ENCODE peak calls at places on chromosomes 11 and 22, in four cellular contexts. V is pancreas; S is right cardiac atrium; Y is naive thymus-derived CD4-positive, alpha-beta T cell. U is an unnamed sample.

GRCh38 chr11:80136991-80137390 is 696.2 kb upstream of the TENM4 start:
- ATAC-seq in Y (no peak), V (no peak), S (no peak), U (no peak)

GRCh38 chr11:122488892-122489291 is 166.6 kb upstream of the UBASH3B start:
- ATAC-seq in Y (no peak), S (no peak), V (no peak), U (no peak)

GRCh38 chr11:79052539-79052938 is 388.3 kb downstream of the TENM4 start:
- ATAC-seq in V (peak), S (no peak), Y (no peak), U (no peak)

GRCh38 chr11:109784536-109784935 is 308.7 kb upstream of the ZC3H12C start:
- ATAC-seq in V (no peak), Y (no peak), S (no peak), U (no peak)

GRCh38 chr11:127733552-127733951 is 733.0 kb upstream of the KIRREL3 start:
- ATAC-seq in V (no peak), S (peak), Y (no peak), U (peak)

GRCh38 chr22:21984793-21985192 is 2.2 kb upstream of the TOP3B start:
- ATAC-seq in V (no peak), Y (no peak), S (no peak), U (no peak)

GRCh38 chr11:14119357-14119756 is 156.8 kb downstream of the SPON1 start:
- ATAC-seq in V (no peak), S (no peak), Y (no peak), U (no peak)

GRCh38 chr22:37891926-37892325 is 14.2 kb upstream of the MICALL1 start:
- ATAC-seq in S (no peak), Y (no peak), V (no peak), U (no peak)

GRCh38 chr11:14577290-14577689 is 57.1 kb upstream of the PSMA1 start:
- ATAC-seq in S (no peak), V (no peak), Y (no peak), U (no peak)

GRCh38 chr11:60924906-60925684 is 835 bp downstream of the TMEM132A start:
- ATAC-seq in V (peak), S (peak), Y (peak), U (no peak)

GRCh38 chr22:34599567-34599966 is 466.4 kb upstream of the ISX start:
- ATAC-seq in S (no peak), Y (no peak), V (no peak), U (no peak)

GRCh38 chr11:86800076-86800955 is at the start of gene PRSS23:
- ATAC-seq in S (peak), Y (peak), V (peak), U (peak)

GRCh38 chr11:42410251-42410956 is 901.4 kb upstream of the API5 start:
- ATAC-seq in Y (no peak), S (no peak), V (no peak), U (no peak)

GRCh38 chr11:615453-616319 is at the start of gene IRF7:
- ATAC-seq in Y (peak), S (peak), V (peak), U (peak)

GRCh38 chr22:17792854-17793434 is 18.7 kb upstream of the BID start:
- ATAC-seq in S (no peak), V (no peak), Y (no peak), U (no peak)

GRCh38 chr11:119337581-119338317 is 2.9 kb downstream of the C1QTNF5 start:
- ATAC-seq in Y (no peak), V (no peak), S (no peak), U (no peak)

GRCh38 chr22:32042924-32043323 is at the start of gene SLC5A1:
- ATAC-seq in Y (no peak), S (no peak), V (peak), U (no peak)

GRCh38 chr11:65063532-65063931 is 5.2 kb upstream of the NAALADL1 start:
- ATAC-seq in Y (no peak), S (no peak), V (no peak), U (no peak)

GRCh38 chr22:38250642-38251354 is 22.0 kb downstream of the TMEM184B start:
- ATAC-seq in S (no peak), V (no peak), Y (peak), U (no peak)

GRCh38 chr11:35029979-35030378 is 109.0 kb upstream of the CD44 start:
- ATAC-seq in Y (peak), V (peak), S (peak), U (peak)

GRCh38 chr11:36375348-36376314 is 79.5 kb downstream of the PRR5L start:
- ATAC-seq in V (no peak), Y (no peak), S (no peak), U (no peak)

GRCh38 chr22:50258361-50259292 is 2.9 kb downstream of the MAPK12 start:
- ATAC-seq in Y (no peak), V (no peak), S (peak), U (no peak)

GRCh38 chr11:125329786-125330185 is 165.2 kb downstream of the PKNOX2 start:
- ATAC-seq in S (no peak), Y (no peak), V (no peak), U (no peak)

GRCh38 chr11:126930100-126930841 is 70.3 kb downstream of the KIRREL3 start:
- ATAC-seq in S (no peak), Y (no peak), V (peak), U (no peak)

GRCh38 chr11:92284558-92284957 is 59.9 kb downstream of the FAT3 start:
- ATAC-seq in Y (no peak), S (peak), V (no peak), U (no peak)

GRCh38 chr11:94507485-94507884 is 4.8 kb upstream of the C11orf97 start:
- ATAC-seq in V (no peak), Y (no peak), S (no peak), U (no peak)

GRCh38 chr11:679271-680207 is 15.5 kb downstream of the DEAF1 start:
- ATAC-seq in V (no peak), Y (no peak), S (no peak), U (no peak)

GRCh38 chr22:21032037-21032842 is at the start of gene SLC7A4:
- ATAC-seq in V (peak), Y (peak), S (peak), U (peak)

GRCh38 chr11:94854770-94855633 is 86.8 kb downstream of the AMOTL1 start:
- ATAC-seq in S (peak), V (no peak), Y (no peak), U (no peak)

GRCh38 chr11:96000064-96000463 is 76.2 kb upstream of the MTMR2 start:
- ATAC-seq in S (no peak), V (peak), Y (no peak), U (no peak)

GRCh38 chr11:104678408-104678807 is 219.9 kb downstream of the CASP12 start:
- ATAC-seq in Y (no peak), S (no peak), V (no peak), U (no peak)

GRCh38 chr11:8766043-8766992 is 83.7 kb downstream of the RPL27A start:
- ATAC-seq in Y (no peak), S (no peak), V (no peak), U (no peak)
- H3K4me3 ChIP-seq in Y (no peak), S (no peak), V (no peak), U (no peak)

GRCh38 chr22:45318558-45319318 is 9.0 kb downstream of the FAM118A start:
- ATAC-seq in Y (peak), S (no peak), V (peak), U (peak)
- H3K4me3 ChIP-seq in Y (peak), S (no peak), V (no peak), U (no peak)

GRCh38 chr22:44668886-44669724 is 32.9 kb upstream of the PRR5 start:
- ATAC-seq in V (no peak), S (peak), Y (no peak), U (no peak)
- H3K4me3 ChIP-seq in V (peak), S (peak), Y (peak), U (peak)

GRCh38 chr11:130454495-130455262 is 6.2 kb downstream of the ADAMTS15 start:
- ATAC-seq in V (peak), Y (no peak), S (no peak), U (no peak)

GRCh38 chr11:130451261-130452019 is 3.0 kb downstream of the ADAMTS15 start:
- ATAC-seq in V (no peak), Y (no peak), S (peak), U (peak)

GRCh38 chr11:130449996-130450419 is 1.6 kb downstream of the ADAMTS15 start:
- ATAC-seq in S (peak), Y (no peak), V (peak), U (peak)

GRCh38 chr11:130452941-130453340 is 4.5 kb downstream of the ADAMTS15 start:
- ATAC-seq in S (no peak), Y (no peak), V (no peak), U (no peak)

GRCh38 chr11:130452171-130452570 is 3.7 kb downstream of the ADAMTS15 start:
- ATAC-seq in S (no peak), Y (no peak), V (no peak), U (no peak)
- H3K4me3 ChIP-seq in S (peak), Y (no peak), V (no peak), U (peak)

DNA sequence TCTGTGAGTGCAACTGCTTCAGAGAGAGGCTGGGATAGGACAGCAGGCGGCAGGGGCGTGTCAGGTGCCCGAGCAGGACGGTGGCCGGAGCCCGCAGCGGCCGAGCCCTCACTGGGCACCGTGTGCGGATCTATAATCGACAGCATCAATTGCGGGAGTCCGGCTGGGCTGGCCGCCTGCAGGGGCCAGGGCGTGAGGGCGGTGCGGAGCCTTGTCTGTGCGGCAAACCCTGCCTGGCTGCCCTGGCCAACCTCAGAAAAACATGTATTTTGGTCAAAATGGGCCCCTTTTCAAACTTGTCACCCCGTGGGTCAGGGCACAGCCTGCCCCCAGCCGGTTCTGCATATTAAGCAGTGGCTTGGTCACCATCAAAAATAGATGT is 91.3 kb upstream of the KCNQ1OT1 start:
- ATAC-seq in Y (no peak), V (no peak), S (peak), U (no peak)
- H3K4me3 ChIP-seq in Y (peak), V (peak), S (peak), U (no peak)

DNA sequence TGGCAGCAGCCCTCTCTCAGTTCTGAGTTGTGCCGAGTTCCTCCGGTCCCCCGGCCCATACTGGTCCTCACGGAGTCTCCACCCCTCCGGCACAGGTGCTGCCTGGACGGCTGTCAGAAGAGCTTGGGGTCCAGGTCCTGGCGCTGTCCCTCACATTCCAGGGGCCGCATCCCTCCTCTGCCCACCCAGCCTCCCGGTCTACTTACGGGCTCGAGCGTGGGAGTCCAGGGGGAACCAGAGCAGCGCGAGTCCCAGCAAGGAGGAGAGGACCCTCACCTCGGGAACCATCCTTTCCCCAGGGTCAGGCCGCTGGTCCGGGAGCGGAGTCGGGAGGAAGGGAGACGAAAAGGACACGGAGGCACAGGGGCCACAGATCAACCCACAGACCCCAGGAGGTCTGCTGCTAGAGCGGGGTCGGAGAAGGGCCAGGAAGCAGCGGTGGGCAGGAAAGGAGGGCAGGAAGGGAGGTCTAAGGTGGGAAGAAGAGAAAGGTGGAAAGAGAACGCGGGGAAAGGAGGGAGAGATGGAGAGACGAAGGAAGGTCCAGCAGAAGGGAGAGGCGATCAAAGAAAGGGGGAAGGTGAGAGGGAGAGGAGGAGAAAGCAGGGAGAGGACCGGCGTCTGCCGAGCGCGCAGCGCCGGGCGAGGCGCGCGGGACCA is 495 bp downstream of the CHRDL2 start:
- ATAC-seq in S (no peak), Y (no peak), V (no peak), U (no peak)
- H3K4me3 ChIP-seq in S (peak), Y (no peak), V (peak), U (peak)

U was measured in gastroesophageal sphincter.